ENCODE peak calls at places on chromosomes 12 and 14, in nine cellular contexts. One of them, this sample, is unnamed.

GRCh38 chr14:92994131-92994676 is 71.3 kb downstream of the CHGA start:
- DNase-seq in fibroblast of lung: no peak
- DNase-seq in cardiac fibroblast: no peak
- DNase-seq in WERI-Rb-1: no peak
- DNase-seq in tibial nerve: no peak
- DNase-seq in cardiac muscle cell: no peak
- DNase-seq in AG09319: no peak
- DNase-seq in GM13976: no peak
- DNase-seq in kidney epithelial cell: no peak
- DNase-seq in this sample: no peak

GRCh38 chr12:93789767-93790166 is 112.6 kb downstream of the CRADD start:
- DNase-seq in tibial nerve: no peak
- DNase-seq in cardiac muscle cell: peak
- DNase-seq in WERI-Rb-1: no peak
- DNase-seq in AG09319: no peak
- DNase-seq in kidney epithelial cell: no peak
- DNase-seq in fibroblast of lung: no peak
- DNase-seq in cardiac fibroblast: peak
- DNase-seq in GM13976: no peak
- DNase-seq in this sample: no peak

GRCh38 chr12:57830393-57830792 is 11.9 kb upstream of the AVIL start:
- DNase-seq in GM13976: no peak
- DNase-seq in AG09319: no peak
- DNase-seq in fibroblast of lung: no peak
- DNase-seq in tibial nerve: no peak
- DNase-seq in cardiac fibroblast: no peak
- DNase-seq in cardiac muscle cell: no peak
- DNase-seq in WERI-Rb-1: no peak
- DNase-seq in kidney epithelial cell: no peak
- DNase-seq in this sample: no peak

GRCh38 chr12:68078737-68079136 is 80.8 kb downstream of the IFNG start:
- DNase-seq in kidney epithelial cell: no peak
- DNase-seq in AG09319: no peak
- DNase-seq in WERI-Rb-1: no peak
- DNase-seq in cardiac fibroblast: no peak
- DNase-seq in tibial nerve: no peak
- DNase-seq in cardiac muscle cell: no peak
- DNase-seq in fibroblast of lung: no peak
- DNase-seq in GM13976: no peak
- DNase-seq in this sample: no peak

GRCh38 chr14:92652413-92653151 is 95.8 kb downstream of the LGMN start:
- DNase-seq in AG09319: no peak
- DNase-seq in kidney epithelial cell: no peak
- DNase-seq in tibial nerve: no peak
- DNase-seq in cardiac muscle cell: no peak
- DNase-seq in GM13976: no peak
- DNase-seq in cardiac fibroblast: no peak
- DNase-seq in WERI-Rb-1: no peak
- DNase-seq in fibroblast of lung: no peak
- DNase-seq in this sample: no peak

GRCh38 chr12:5615760-5616159 is 183.9 kb downstream of the NTF3 start:
- DNase-seq in AG09319: no peak
- DNase-seq in fibroblast of lung: no peak
- DNase-seq in tibial nerve: no peak
- DNase-seq in WERI-Rb-1: no peak
- DNase-seq in GM13976: no peak
- DNase-seq in cardiac muscle cell: no peak
- DNase-seq in kidney epithelial cell: no peak
- DNase-seq in cardiac fibroblast: no peak
- DNase-seq in this sample: no peak

GRCh38 chr12:12839886-12840285 is 26.7 kb downstream of the DDX47 start:
- DNase-seq in cardiac muscle cell: peak
- DNase-seq in WERI-Rb-1: no peak
- DNase-seq in GM13976: no peak
- DNase-seq in cardiac fibroblast: peak
- DNase-seq in tibial nerve: no peak
- DNase-seq in kidney epithelial cell: peak
- DNase-seq in AG09319: peak
- DNase-seq in fibroblast of lung: peak
- DNase-seq in this sample: peak

GRCh38 chr12:53793221-53793620 is 41.4 kb upstream of the CISTR start:
- DNase-seq in GM13976: no peak
- DNase-seq in tibial nerve: no peak
- DNase-seq in fibroblast of lung: no peak
- DNase-seq in WERI-Rb-1: no peak
- DNase-seq in kidney epithelial cell: no peak
- DNase-seq in AG09319: no peak
- DNase-seq in cardiac fibroblast: no peak
- DNase-seq in cardiac muscle cell: no peak
- DNase-seq in this sample: no peak

GRCh38 chr14:50028458-50028857 is 87.9 kb downstream of the VCPKMT start:
- DNase-seq in tibial nerve: no peak
- DNase-seq in GM13976: no peak
- DNase-seq in cardiac muscle cell: no peak
- DNase-seq in cardiac fibroblast: no peak
- DNase-seq in WERI-Rb-1: no peak
- DNase-seq in AG09319: no peak
- DNase-seq in fibroblast of lung: no peak
- DNase-seq in kidney epithelial cell: no peak
- DNase-seq in this sample: no peak

GRCh38 chr12:74689071-74689655 is 151.5 kb downstream of the ATXN7L3B start:
- DNase-seq in AG09319: peak
- DNase-seq in GM13976: peak
- DNase-seq in fibroblast of lung: peak
- DNase-seq in kidney epithelial cell: peak
- DNase-seq in WERI-Rb-1: no peak
- DNase-seq in cardiac muscle cell: peak
- DNase-seq in cardiac fibroblast: peak
- DNase-seq in tibial nerve: no peak
- DNase-seq in this sample: no peak

GRCh38 chr12:18158774-18159557 is 69.0 kb upstream of the RERGL start:
- DNase-seq in cardiac muscle cell: peak
- DNase-seq in kidney epithelial cell: no peak
- DNase-seq in fibroblast of lung: peak
- DNase-seq in WERI-Rb-1: peak
- DNase-seq in GM13976: no peak
- DNase-seq in AG09319: no peak
- DNase-seq in tibial nerve: no peak
- DNase-seq in cardiac fibroblast: peak
- DNase-seq in this sample: peak

GRCh38 chr12:113727651-113728061 is 238.5 kb downstream of the RBM19 start:
- DNase-seq in fibroblast of lung: no peak
- DNase-seq in kidney epithelial cell: no peak
- DNase-seq in GM13976: no peak
- DNase-seq in cardiac fibroblast: peak
- DNase-seq in AG09319: no peak
- DNase-seq in WERI-Rb-1: no peak
- DNase-seq in cardiac muscle cell: no peak
- DNase-seq in tibial nerve: no peak
- DNase-seq in this sample: no peak

GRCh38 chr14:89256951-89257350 is 160.1 kb downstream of the FOXN3 start:
- DNase-seq in AG09319: no peak
- DNase-seq in WERI-Rb-1: no peak
- DNase-seq in cardiac muscle cell: no peak
- DNase-seq in kidney epithelial cell: no peak
- DNase-seq in GM13976: no peak
- DNase-seq in fibroblast of lung: no peak
- DNase-seq in cardiac fibroblast: no peak
- DNase-seq in tibial nerve: no peak
- DNase-seq in this sample: no peak

GRCh38 chr12:108332791-108333382 is 6.2 kb downstream of the CMKLR1 start:
- DNase-seq in tibial nerve: no peak
- DNase-seq in cardiac fibroblast: no peak
- DNase-seq in kidney epithelial cell: no peak
- DNase-seq in AG09319: peak
- DNase-seq in fibroblast of lung: no peak
- DNase-seq in cardiac muscle cell: peak
- DNase-seq in GM13976: no peak
- DNase-seq in WERI-Rb-1: no peak
- DNase-seq in this sample: no peak

GRCh38 chr12:26564391-26564790 is 268.6 kb downstream of the ITPR2 start:
- DNase-seq in WERI-Rb-1: no peak
- DNase-seq in kidney epithelial cell: no peak
- DNase-seq in cardiac muscle cell: peak
- DNase-seq in tibial nerve: no peak
- DNase-seq in AG09319: no peak
- DNase-seq in GM13976: no peak
- DNase-seq in cardiac fibroblast: peak
- DNase-seq in fibroblast of lung: peak
- DNase-seq in this sample: no peak
- TF ChIP-seq CTCF in WERI-Rb-1: no peak
- TF ChIP-seq CTCF in kidney epithelial cell: no peak
- TF ChIP-seq CTCF in cardiac muscle cell: no peak
- TF ChIP-seq CTCF in tibial nerve: no peak
- TF ChIP-seq CTCF in AG09319: no peak
- TF ChIP-seq CTCF in GM13976: no peak
- TF ChIP-seq CTCF in cardiac fibroblast: no peak
- TF ChIP-seq CTCF in fibroblast of lung: no peak
- TF ChIP-seq CTCF in this sample: no peak

GRCh38 chr14:99325591-99325990 is 53.6 kb upstream of the BCL11B start:
- DNase-seq in WERI-Rb-1: no peak
- DNase-seq in cardiac fibroblast: no peak
- DNase-seq in tibial nerve: no peak
- DNase-seq in AG09319: no peak
- DNase-seq in GM13976: peak
- DNase-seq in cardiac muscle cell: no peak
- DNase-seq in kidney epithelial cell: no peak
- DNase-seq in fibroblast of lung: no peak
- DNase-seq in this sample: no peak

GRCh38 chr14:99323603-99324185 is 51.7 kb upstream of the BCL11B start:
- DNase-seq in fibroblast of lung: no peak
- DNase-seq in AG09319: no peak
- DNase-seq in WERI-Rb-1: no peak
- DNase-seq in tibial nerve: no peak
- DNase-seq in GM13976: peak
- DNase-seq in kidney epithelial cell: no peak
- DNase-seq in cardiac muscle cell: no peak
- DNase-seq in cardiac fibroblast: no peak
- DNase-seq in this sample: no peak

GRCh38 chr14:99326041-99326710 is 54.2 kb upstream of the BCL11B start:
- DNase-seq in AG09319: no peak
- DNase-seq in cardiac muscle cell: no peak
- DNase-seq in kidney epithelial cell: no peak
- DNase-seq in WERI-Rb-1: no peak
- DNase-seq in cardiac fibroblast: no peak
- DNase-seq in GM13976: no peak
- DNase-seq in fibroblast of lung: no peak
- DNase-seq in tibial nerve: no peak
- DNase-seq in this sample: no peak

GRCh38 chr14:99324291-99324690 is 52.3 kb upstream of the BCL11B start:
- DNase-seq in fibroblast of lung: no peak
- DNase-seq in AG09319: no peak
- DNase-seq in kidney epithelial cell: no peak
- DNase-seq in GM13976: peak
- DNase-seq in cardiac muscle cell: no peak
- DNase-seq in WERI-Rb-1: no peak
- DNase-seq in cardiac fibroblast: no peak
- DNase-seq in tibial nerve: no peak
- DNase-seq in this sample: no peak

DNA sequence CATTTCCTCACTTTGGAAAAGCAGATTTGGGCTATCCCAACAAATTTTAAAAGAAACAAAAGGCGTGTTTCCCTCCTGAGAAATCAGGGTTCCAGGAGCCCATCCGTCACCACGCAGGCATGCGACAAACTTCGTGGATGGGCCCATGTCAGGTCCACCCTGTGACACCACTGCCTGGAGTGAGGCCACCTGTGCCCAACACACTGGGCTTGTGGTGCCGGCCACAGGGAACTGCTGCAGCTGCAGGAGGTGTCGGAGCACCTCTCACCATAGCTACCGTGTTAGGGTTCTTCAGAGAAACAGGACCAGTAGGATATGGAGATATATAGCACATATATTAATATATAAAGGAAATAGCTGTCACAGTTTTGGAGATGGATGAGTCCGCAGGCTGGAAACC is 53.0 kb upstream of the BCL11B start:
- DNase-seq in kidney epithelial cell: no peak
- DNase-seq in fibroblast of lung: no peak
- DNase-seq in cardiac muscle cell: no peak
- DNase-seq in GM13976: peak
- DNase-seq in WERI-Rb-1: no peak
- DNase-seq in cardiac fibroblast: no peak
- DNase-seq in tibial nerve: no peak
- DNase-seq in AG09319: no peak
- DNase-seq in this sample: no peak
- TF ChIP-seq CTCF in kidney epithelial cell: no peak
- TF ChIP-seq CTCF in fibroblast of lung: no peak
- TF ChIP-seq CTCF in cardiac muscle cell: no peak
- TF ChIP-seq CTCF in GM13976: no peak
- TF ChIP-seq CTCF in WERI-Rb-1: no peak
- TF ChIP-seq CTCF in cardiac fibroblast: no peak
- TF ChIP-seq CTCF in tibial nerve: no peak
- TF ChIP-seq CTCF in AG09319: no peak
- TF ChIP-seq CTCF in this sample: no peak

GRCh38 chr14:63045612-63046320 is 508 bp upstream of the KCNH5 start:
- DNase-seq in WERI-Rb-1: peak
- DNase-seq in tibial nerve: no peak
- DNase-seq in AG09319: no peak
- DNase-seq in cardiac fibroblast: peak
- DNase-seq in kidney epithelial cell: no peak
- DNase-seq in fibroblast of lung: peak
- DNase-seq in GM13976: no peak
- DNase-seq in cardiac muscle cell: peak
- DNase-seq in this sample: peak

GRCh38 chr14:63045234-63045611 is at the start of gene KCNH5:
- DNase-seq in fibroblast of lung: peak
- DNase-seq in cardiac muscle cell: peak
- DNase-seq in tibial nerve: no peak
- DNase-seq in GM13976: peak
- DNase-seq in AG09319: no peak
- DNase-seq in kidney epithelial cell: no peak
- DNase-seq in WERI-Rb-1: peak
- DNase-seq in cardiac fibroblast: peak
- DNase-seq in this sample: peak

GRCh38 chr14:63039800-63040380 is 5.4 kb downstream of the KCNH5 start:
- DNase-seq in WERI-Rb-1: no peak
- DNase-seq in GM13976: no peak
- DNase-seq in tibial nerve: no peak
- DNase-seq in cardiac muscle cell: peak
- DNase-seq in kidney epithelial cell: peak
- DNase-seq in cardiac fibroblast: peak
- DNase-seq in AG09319: no peak
- DNase-seq in fibroblast of lung: peak
- DNase-seq in this sample: peak
- TF ChIP-seq CTCF in WERI-Rb-1: peak
- TF ChIP-seq CTCF in GM13976: peak
- TF ChIP-seq CTCF in tibial nerve: peak
- TF ChIP-seq CTCF in cardiac muscle cell: peak
- TF ChIP-seq CTCF in kidney epithelial cell: peak
- TF ChIP-seq CTCF in cardiac fibroblast: peak
- TF ChIP-seq CTCF in AG09319: no peak
- TF ChIP-seq CTCF in fibroblast of lung: peak
- TF ChIP-seq CTCF in this sample: peak

DNA sequence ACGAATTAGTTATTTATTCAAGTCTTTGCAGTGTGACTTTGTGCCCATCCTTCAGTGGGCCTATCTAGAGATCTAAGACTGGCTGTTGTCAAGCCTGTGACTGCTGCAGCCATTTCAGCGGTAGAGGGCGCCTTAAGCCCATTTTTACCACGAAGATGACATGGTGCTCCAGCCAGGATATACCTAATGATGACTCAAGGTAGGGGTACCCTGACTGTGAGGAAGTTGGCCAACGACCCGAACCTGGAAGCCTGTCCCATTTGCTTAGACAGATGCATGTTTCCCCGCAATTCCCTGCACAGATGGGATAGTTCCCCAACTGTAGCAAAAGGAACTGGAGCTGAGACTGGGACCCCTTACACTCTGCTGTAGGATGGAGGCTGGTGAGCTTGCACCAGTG is 41.3 kb downstream of the RAB3IP start:
- DNase-seq in WERI-Rb-1: peak
- DNase-seq in AG09319: no peak
- DNase-seq in cardiac muscle cell: peak
- DNase-seq in cardiac fibroblast: peak
- DNase-seq in fibroblast of lung: peak
- DNase-seq in kidney epithelial cell: no peak
- DNase-seq in tibial nerve: no peak
- DNase-seq in GM13976: peak
- DNase-seq in this sample: peak
- TF ChIP-seq CTCF in WERI-Rb-1: peak
- TF ChIP-seq CTCF in AG09319: peak
- TF ChIP-seq CTCF in cardiac muscle cell: peak
- TF ChIP-seq CTCF in cardiac fibroblast: peak
- TF ChIP-seq CTCF in fibroblast of lung: peak
- TF ChIP-seq CTCF in kidney epithelial cell: peak
- TF ChIP-seq CTCF in tibial nerve: no peak
- TF ChIP-seq CTCF in GM13976: peak
- TF ChIP-seq CTCF in this sample: peak

This sample was measured in nephron progenitor cell.